ENCODE peak calls at places on chromosomes 16 and 17, in five cellular contexts. D, W, E, Q and F are unnamed samples.

GRCh38 chr17:51496378-51496777 is 236.0 kb downstream of the UTP18 start:
- DNase-seq in Q (no peak), W (no peak), E (no peak), D (no peak), F (no peak)

GRCh38 chr17:34519286-34519685 is 60.1 kb upstream of the TMEM132E start:
- DNase-seq in E (peak), W (no peak), D (peak), Q (peak), F (no peak)

GRCh38 chr17:82909322-82909904 is 69.6 kb upstream of the ZNF750 start:
- DNase-seq in W (no peak), E (no peak), Q (no peak), D (no peak), F (no peak)

GRCh38 chr16:72098936-72099335 is 5.3 kb downstream of the DHX38 start:
- DNase-seq in W (no peak), Q (no peak), D (peak), E (peak), F (no peak)

GRCh38 chr17:36469733-36470132 is 16.7 kb upstream of the ZNHIT3 start:
- DNase-seq in Q (no peak), W (no peak), D (no peak), E (no peak), F (no peak)

GRCh38 chr17:12815642-12816141 is 26.4 kb downstream of the ARHGAP44 start:
- DNase-seq in E (no peak), W (no peak), D (no peak), Q (no peak), F (no peak)

GRCh38 chr17:8965394-8966168 is at the start of gene PIK3R5:
- DNase-seq in D (peak), W (no peak), E (peak), Q (peak), F (peak)

GRCh38 chr16:57341441-57342303 is 16.9 kb upstream of the CCL22 start:
- DNase-seq in Q (no peak), D (no peak), W (peak), E (no peak), F (no peak)

GRCh38 chr17:35297666-35298065 is 54.8 kb downstream of the SLFN5 start:
- DNase-seq in E (no peak), Q (no peak), W (no peak), D (no peak), F (no peak)

GRCh38 chr16:67562918-67563707 is 787 bp downstream of the CTCF start:
- DNase-seq in E (peak), W (peak), Q (peak), D (peak), F (peak)

GRCh38 chr17:22138861-22139469 is 446.6 kb downstream of the KCNJ18 start:
- DNase-seq in D (no peak), Q (no peak), W (no peak), E (peak), F (no peak)

GRCh38 chr16:80158766-80159165 is 382.0 kb upstream of the DYNLRB2 start:
- DNase-seq in Q (no peak), E (no peak), W (peak), D (no peak), F (no peak)

GRCh38 chr17:9529033-9529748 is 46.4 kb downstream of the STX8 start:
- DNase-seq in Q (no peak), E (peak), D (no peak), W (peak), F (no peak)

GRCh38 chr17:70074991-70075390 is at the start of gene KCNJ16:
- DNase-seq in W (no peak), E (peak), D (no peak), Q (no peak), F (no peak)

GRCh38 chr17:70074236-70074830 is 692 bp upstream of the KCNJ16 start:
- DNase-seq in D (no peak), W (no peak), Q (no peak), E (no peak), F (no peak)

GRCh38 chr17:70073326-70073725 is 1.7 kb upstream of the KCNJ16 start:
- DNase-seq in W (no peak), Q (no peak), E (no peak), D (no peak), F (peak)

GRCh38 chr17:70072900-70073299 is 2.1 kb upstream of the KCNJ16 start:
- DNase-seq in E (no peak), D (no peak), W (no peak), Q (no peak), F (no peak)

GRCh38 chr17:70073799-70074198 is 1.2 kb upstream of the KCNJ16 start:
- DNase-seq in W (no peak), E (no peak), Q (no peak), D (no peak), F (no peak)
- H2AK5ac ChIP-seq in W (no peak), E (no peak), Q (no peak), D (no peak), F (no peak)

GRCh38 chr17:17972126-17972951 is at the start of the genes DRC3 and TOM1L2:
- DNase-seq in W (peak), E (peak), Q (peak), D (peak), F (peak)

GRCh38 chr17:17970699-17971430 is 1.3 kb downstream of the TOM1L2 start:
- DNase-seq in W (no peak), Q (no peak), E (no peak), D (no peak), F (peak)

GRCh38 chr17:17975441-17975840 is 2.8 kb downstream of the DRC3 start:
- DNase-seq in D (no peak), Q (no peak), E (no peak), W (no peak), F (no peak)

GRCh38 chr17:17972952-17973254 is 241 bp downstream of the DRC3 start:
- DNase-seq in D (no peak), Q (no peak), W (no peak), E (no peak), F (no peak)

GRCh38 chr17:17971431-17972125 is 622 bp downstream of the TOM1L2 start:
- DNase-seq in D (no peak), W (no peak), Q (no peak), E (peak), F (no peak)
- H3K18ac ChIP-seq in D (no peak), W (no peak), Q (peak), E (no peak), F (peak)

GRCh38 chr16:85800321-85800669 is 800 bp downstream of the COX4I1 start:
- DNase-seq in W (no peak), Q (no peak), D (no peak), E (no peak), F (no peak)
- H2AK5ac ChIP-seq in W (no peak), Q (no peak), D (no peak), E (no peak), F (no peak)

GRCh38 chr17:60392845-60393702 is 1.1 kb upstream of the USP32 start:
- DNase-seq in W (peak), E (peak), Q (no peak), D (no peak), F (no peak)
- H3K18ac ChIP-seq in W (peak), E (peak), Q (peak), D (peak), F (peak)

GRCh38 chr17:50047083-50047482 is 8.8 kb upstream of the ITGA3 start:
- DNase-seq in D (no peak), E (no peak), Q (no peak), W (no peak), F (no peak)

GRCh38 chr17:50047488-50048126 is 8.3 kb upstream of the ITGA3 start:
- DNase-seq in Q (no peak), W (peak), E (peak), D (peak), F (no peak)

GRCh38 chr17:50049636-50050035 is 6.3 kb upstream of the ITGA3 start:
- DNase-seq in D (peak), E (no peak), Q (no peak), W (no peak), F (no peak)

GRCh38 chr17:50048988-50049387 is 6.9 kb upstream of the ITGA3 start:
- DNase-seq in D (no peak), Q (no peak), W (no peak), E (no peak), F (no peak)

GRCh38 chr17:50048146-50048720 is 7.7 kb upstream of the ITGA3 start:
- DNase-seq in W (no peak), Q (no peak), E (no peak), D (no peak), F (no peak)
- H2AK5ac ChIP-seq in W (peak), Q (no peak), E (no peak), D (no peak), F (no peak)

GRCh38 chr17:68295086-68295485 is 3.8 kb downstream of the ARSG start:
- DNase-seq in D (no peak), Q (no peak), E (no peak), W (no peak), F (no peak)
- H3K18ac ChIP-seq in D (no peak), Q (no peak), E (no peak), W (no peak), F (no peak)

GRCh38 chr17:43560461-43561427 is 14.6 kb upstream of the ETV4 start:
- DNase-seq in E (no peak), Q (no peak), D (no peak), W (no peak), F (no peak)

GRCh38 chr17:43559161-43559816 is 13.1 kb upstream of the ETV4 start:
- DNase-seq in E (no peak), D (no peak), Q (no peak), W (no peak), F (no peak)

GRCh38 chr17:43556292-43556691 is 10.2 kb upstream of the ETV4 start:
- DNase-seq in E (no peak), Q (no peak), W (peak), D (no peak), F (peak)

GRCh38 chr17:43554857-43555256 is 8.7 kb upstream of the ETV4 start:
- DNase-seq in Q (no peak), W (no peak), D (no peak), E (no peak), F (no peak)

GRCh38 chr17:43558805-43559160 is 12.6 kb upstream of the ETV4 start:
- DNase-seq in Q (no peak), D (no peak), E (no peak), W (no peak), F (no peak)
- H2AK5ac ChIP-seq in Q (no peak), D (no peak), E (no peak), W (no peak), F (no peak)